ENCODE peak calls at places on chromosomes 11 and 22, in nine cellular contexts. M is upper lobe of left lung, J is A549, D is small intestine, V is prostate gland, Z is uterus, C is heart right ventricle, T is colonic mucosa, H is body of pancreas. O is an unnamed sample. For H3K9me3 and H3K4me1, the result is how much of the 10 kb centered on the place peaks cover.

GRCh38 chr11:73334244-73335203 is 26.4 kb downstream of the ARHGEF17 start:
- DNase-seq in M (peak), J (peak), V (no peak), T (peak), C (peak), D (no peak), Z (peak), H (no peak), O (peak)

GRCh38 chr11:10751581-10751940 is 515 bp downstream of the CTR9 start:
- DNase-seq in V (no peak), H (no peak), Z (no peak), D (no peak), J (no peak), C (no peak), T (no peak), M (no peak), O (no peak)

GRCh38 chr11:59755701-59756495 is 722 bp downstream of the STX3 start:
- DNase-seq in V (peak), T (peak), M (peak), Z (peak), J (peak), C (peak), H (peak), D (peak), O (peak)

GRCh38 chr11:128235446-128235845 is 351.9 kb downstream of the ETS1 start:
- DNase-seq in D (no peak), C (no peak), J (no peak), H (no peak), Z (no peak), M (no peak), V (no peak), T (no peak), O (no peak)

GRCh38 chr11:33893711-33894401 is 2.0 kb upstream of the LMO2 start:
- DNase-seq in M (no peak), V (no peak), C (no peak), D (no peak), Z (no peak), H (no peak), T (no peak), J (no peak), O (no peak)

GRCh38 chr22:35552186-35552842 is 11.7 kb downstream of the RASD2 start:
- DNase-seq in J (peak), Z (no peak), H (no peak), T (peak), C (no peak), D (peak), V (no peak), M (peak), O (no peak)

GRCh38 chr11:116960916-116961315 is 123.5 kb upstream of the APOA1 start:
- DNase-seq in Z (no peak), V (no peak), J (no peak), C (no peak), D (no peak), H (no peak), M (no peak), T (no peak), O (peak)

GRCh38 chr11:56740886-56741285 is 7.6 kb downstream of the OR9G4 start:
- DNase-seq in C (no peak), M (no peak), V (no peak), H (no peak), T (no peak), Z (no peak), J (no peak), D (no peak), O (no peak)

GRCh38 chr11:66996609-66997273 is 21.6 kb downstream of the C11orf86 start:
- DNase-seq in H (no peak), V (no peak), Z (no peak), M (no peak), C (peak), J (peak), D (no peak), T (no peak), O (no peak)

GRCh38 chr11:74257934-74258553 is 53.4 kb downstream of the P4HA3 start:
- DNase-seq in M (no peak), Z (peak), D (no peak), J (peak), H (peak), C (peak), V (peak), T (peak), O (peak)

GRCh38 chr11:126926376-126926791 is 74.2 kb downstream of the KIRREL3 start:
- DNase-seq in J (no peak), M (no peak), V (no peak), H (no peak), C (no peak), T (no peak), D (no peak), Z (no peak), O (no peak)

GRCh38 chr11:17413414-17414316 is 25.2 kb upstream of the KCNJ11 start:
- DNase-seq in V (peak), C (no peak), D (peak), Z (no peak), T (peak), H (peak), J (no peak), M (peak), O (no peak)

GRCh38 chr11:126282361-126282741 is 542 bp upstream of the TIRAP start:
- DNase-seq in Z (peak), H (peak), D (peak), C (peak), T (peak), J (no peak), V (peak), M (peak), O (no peak)

GRCh38 chr11:16049611-16050010 is 306.7 kb downstream of the SOX6 start:
- DNase-seq in H (no peak), D (no peak), J (no peak), M (no peak), C (no peak), V (no peak), Z (no peak), T (no peak), O (no peak)

GRCh38 chr11:81888391-81888790 is 845.3 kb downstream of the FAM181B start:
- DNase-seq in D (no peak), T (no peak), M (no peak), V (no peak), J (no peak), C (no peak), H (no peak), Z (no peak), O (no peak)

GRCh38 chr11:117604349-117604995 is 192.5 kb downstream of the DSCAML1 start:
- DNase-seq in Z (no peak), H (no peak), D (no peak), C (no peak), V (no peak), T (no peak), J (no peak), M (no peak), O (no peak)

GRCh38 chr11:115129771-115130306 is 374.4 kb downstream of the CADM1 start:
- DNase-seq in M (no peak), Z (no peak), D (no peak), V (no peak), C (no peak), J (no peak), T (no peak), H (no peak), O (no peak)

GRCh38 chr22:48301908-48302307 is 1525.8 kb downstream of the BRD1 start:
- DNase-seq in M (no peak), H (no peak), T (no peak), C (no peak), Z (no peak), J (no peak), D (no peak), V (no peak), O (no peak)
- H3K9me3 ChIP-seq in M (under half), H (under half), T (under half), C (under half), Z (under half), J (under half), D (under half), V (under half), O (under half)

GRCh38 chr11:133545199-133545709 is 13.0 kb upstream of the OPCML start:
- DNase-seq in M (no peak), C (no peak), J (no peak), H (no peak), Z (no peak), D (no peak), V (no peak), T (no peak), O (no peak)
- H3K4me1 ChIP-seq in M (under half), C (under half), J (under half), H (under half), Z (under half), D (under half), V (under half), T (under half), O (under half)

GRCh38 chr11:1402776-1403620 is 13.3 kb downstream of the BRSK2 start:
- DNase-seq in Z (no peak), H (no peak), M (no peak), C (peak), J (no peak), V (no peak), D (no peak), T (no peak), O (no peak)
- H3K27ac ChIP-seq in Z (no peak), H (no peak), M (no peak), C (no peak), J (no peak), V (no peak), D (no peak), T (no peak), O (no peak)

GRCh38 chr11:41050791-41051190 is 408.7 kb downstream of the LRRC4C start:
- DNase-seq in H (no peak), Z (no peak), D (no peak), V (no peak), M (no peak), J (no peak), C (no peak), T (no peak), O (no peak)
- H3K9me3 ChIP-seq in H (under half), Z (under half), D (under half), V (under half), M (under half), J (under half), C (under half), T (under half), O (under half)

O was measured in ascending aorta.